ENCODE peak calls at places on chromosome 11, in nine cellular contexts. One of them, this sample, is unnamed.

GRCh38 chr11:126918556-126918955 is 82.0 kb downstream of the KIRREL3 start:
- DNase-seq in fibroblast of pulmonary artery: peak; percentile 9
- DNase-seq in SJSA1: peak; percentile 2
- DNase-seq in colonic mucosa: no peak
- DNase-seq in body of pancreas: no peak
- DNase-seq in IMR-90: peak; percentile 54
- DNase-seq in HAP-1: no peak
- DNase-seq in lower lobe of right lung: no peak
- DNase-seq in CD8-positive, alpha-beta memory T cell: no peak
- DNase-seq in this sample: no peak

GRCh38 chr11:65894034-65894591 is 3.6 kb downstream of the CCDC85B start:
- DNase-seq in fibroblast of pulmonary artery: no peak
- DNase-seq in SJSA1: no peak
- DNase-seq in colonic mucosa: no peak
- DNase-seq in body of pancreas: no peak
- DNase-seq in IMR-90: no peak
- DNase-seq in HAP-1: no peak
- DNase-seq in lower lobe of right lung: peak; percentile 77
- DNase-seq in CD8-positive, alpha-beta memory T cell: no peak
- DNase-seq in this sample: peak; percentile 66

GRCh38 chr11:12213920-12214319 is 103.5 kb downstream of the MICAL2 start:
- DNase-seq in fibroblast of pulmonary artery: peak; percentile 52
- DNase-seq in SJSA1: peak; percentile 18
- DNase-seq in colonic mucosa: no peak
- DNase-seq in body of pancreas: no peak
- DNase-seq in IMR-90: peak; percentile 86
- DNase-seq in HAP-1: no peak
- DNase-seq in lower lobe of right lung: no peak
- DNase-seq in CD8-positive, alpha-beta memory T cell: no peak
- DNase-seq in this sample: no peak

GRCh38 chr11:108340958-108341357 is 118.1 kb downstream of the ATM start:
- DNase-seq in fibroblast of pulmonary artery: no peak
- DNase-seq in SJSA1: no peak
- DNase-seq in colonic mucosa: no peak
- DNase-seq in body of pancreas: no peak
- DNase-seq in IMR-90: no peak
- DNase-seq in HAP-1: no peak
- DNase-seq in lower lobe of right lung: no peak
- DNase-seq in CD8-positive, alpha-beta memory T cell: no peak
- DNase-seq in this sample: no peak

GRCh38 chr11:96215094-96215782 is 127.8 kb downstream of the MAML2 start:
- DNase-seq in fibroblast of pulmonary artery: peak; percentile 68
- DNase-seq in SJSA1: peak; percentile 42
- DNase-seq in colonic mucosa: peak; percentile 34
- DNase-seq in body of pancreas: no peak
- DNase-seq in IMR-90: peak; percentile 76
- DNase-seq in HAP-1: no peak
- DNase-seq in lower lobe of right lung: no peak
- DNase-seq in CD8-positive, alpha-beta memory T cell: peak; percentile 50
- DNase-seq in this sample: peak; percentile 80

GRCh38 chr11:128584253-128584652 is 3.1 kb downstream of the ETS1 start:
- DNase-seq in fibroblast of pulmonary artery: no peak
- DNase-seq in SJSA1: no peak
- DNase-seq in colonic mucosa: no peak
- DNase-seq in body of pancreas: no peak
- DNase-seq in IMR-90: no peak
- DNase-seq in HAP-1: no peak
- DNase-seq in lower lobe of right lung: no peak
- DNase-seq in CD8-positive, alpha-beta memory T cell: no peak
- DNase-seq in this sample: no peak

GRCh38 chr11:128628686-128629085 is 41.3 kb upstream of the ETS1 start:
- DNase-seq in fibroblast of pulmonary artery: no peak
- DNase-seq in SJSA1: no peak
- DNase-seq in colonic mucosa: no peak
- DNase-seq in body of pancreas: no peak
- DNase-seq in IMR-90: no peak
- DNase-seq in HAP-1: no peak
- DNase-seq in lower lobe of right lung: no peak
- DNase-seq in CD8-positive, alpha-beta memory T cell: no peak
- DNase-seq in this sample: peak; percentile 85

GRCh38 chr11:13800901-13801300 is 132.4 kb downstream of the FAR1 start:
- DNase-seq in fibroblast of pulmonary artery: no peak
- DNase-seq in SJSA1: no peak
- DNase-seq in colonic mucosa: no peak
- DNase-seq in body of pancreas: no peak
- DNase-seq in IMR-90: no peak
- DNase-seq in HAP-1: no peak
- DNase-seq in lower lobe of right lung: no peak
- DNase-seq in CD8-positive, alpha-beta memory T cell: no peak
- DNase-seq in this sample: no peak

GRCh38 chr11:102061276-102061675 is 14.0 kb downstream of the CFAP300 start:
- DNase-seq in fibroblast of pulmonary artery: peak; percentile 49
- DNase-seq in SJSA1: no peak
- DNase-seq in colonic mucosa: no peak
- DNase-seq in body of pancreas: peak; percentile 13
- DNase-seq in IMR-90: peak; percentile 28
- DNase-seq in HAP-1: peak; percentile 66
- DNase-seq in lower lobe of right lung: no peak
- DNase-seq in CD8-positive, alpha-beta memory T cell: no peak
- DNase-seq in this sample: no peak

GRCh38 chr11:66981976-66982578 is 7.0 kb downstream of the C11orf86 start:
- DNase-seq in fibroblast of pulmonary artery: peak; percentile 90
- DNase-seq in SJSA1: peak; percentile 99
- DNase-seq in colonic mucosa: peak; percentile 97
- DNase-seq in body of pancreas: peak; percentile 58
- DNase-seq in IMR-90: peak; percentile 91
- DNase-seq in HAP-1: peak; percentile 85
- DNase-seq in lower lobe of right lung: peak; percentile 85
- DNase-seq in CD8-positive, alpha-beta memory T cell: no peak
- DNase-seq in this sample: no peak

GRCh38 chr11:7251487-7251835 is 243 bp upstream of the SYT9 start:
- DNase-seq in fibroblast of pulmonary artery: no peak
- DNase-seq in SJSA1: peak; percentile 1
- DNase-seq in colonic mucosa: no peak
- DNase-seq in body of pancreas: no peak
- DNase-seq in IMR-90: no peak
- DNase-seq in HAP-1: no peak
- DNase-seq in lower lobe of right lung: no peak
- DNase-seq in CD8-positive, alpha-beta memory T cell: no peak
- DNase-seq in this sample: no peak

GRCh38 chr11:118343248-118343647 is 743 bp upstream of the CD3D start:
- DNase-seq in fibroblast of pulmonary artery: no peak
- DNase-seq in SJSA1: no peak
- DNase-seq in colonic mucosa: no peak
- DNase-seq in body of pancreas: no peak
- DNase-seq in IMR-90: no peak
- DNase-seq in HAP-1: no peak
- DNase-seq in lower lobe of right lung: no peak
- DNase-seq in CD8-positive, alpha-beta memory T cell: no peak
- DNase-seq in this sample: peak; percentile 39
- H3K4me3 ChIP-seq in fibroblast of pulmonary artery: no peak overlapping the region
- H3K4me3 ChIP-seq in SJSA1: no peak overlapping the region
- H3K4me3 ChIP-seq in colonic mucosa: no peak overlapping the region
- H3K4me3 ChIP-seq in body of pancreas: no peak overlapping the region
- H3K4me3 ChIP-seq in IMR-90: no peak overlapping the region
- H3K4me3 ChIP-seq in HAP-1: no peak overlapping the region
- H3K4me3 ChIP-seq in lower lobe of right lung: no peak overlapping the region
- H3K4me3 ChIP-seq in CD8-positive, alpha-beta memory T cell: peak overlapping the region; percentile 99
- H3K4me3 ChIP-seq in this sample: peak overlapping the region; percentile 100

GRCh38 chr11:3946445-3947017 is 91.1 kb downstream of the STIM1 start:
- DNase-seq in fibroblast of pulmonary artery: no peak
- DNase-seq in SJSA1: no peak
- DNase-seq in colonic mucosa: no peak
- DNase-seq in body of pancreas: no peak
- DNase-seq in IMR-90: no peak
- DNase-seq in HAP-1: no peak
- DNase-seq in lower lobe of right lung: no peak
- DNase-seq in CD8-positive, alpha-beta memory T cell: no peak
- DNase-seq in this sample: no peak
- H3K4me3 ChIP-seq in fibroblast of pulmonary artery: no peak overlapping the region
- H3K4me3 ChIP-seq in SJSA1: no peak overlapping the region
- H3K4me3 ChIP-seq in colonic mucosa: no peak overlapping the region
- H3K4me3 ChIP-seq in body of pancreas: no peak overlapping the region
- H3K4me3 ChIP-seq in IMR-90: no peak overlapping the region
- H3K4me3 ChIP-seq in HAP-1: no peak overlapping the region
- H3K4me3 ChIP-seq in lower lobe of right lung: no peak overlapping the region
- H3K4me3 ChIP-seq in CD8-positive, alpha-beta memory T cell: peak overlapping the region; percentile 23
- H3K4me3 ChIP-seq in this sample: peak overlapping the region; percentile 74

GRCh38 chr11:17354070-17354924 is 2.7 kb downstream of the NCR3LG1 start:
- DNase-seq in fibroblast of pulmonary artery: peak; percentile 85
- DNase-seq in SJSA1: peak; percentile 70
- DNase-seq in colonic mucosa: peak; percentile 91
- DNase-seq in body of pancreas: peak; percentile 76
- DNase-seq in IMR-90: peak; percentile 79
- DNase-seq in HAP-1: peak; percentile 77
- DNase-seq in lower lobe of right lung: no peak
- DNase-seq in CD8-positive, alpha-beta memory T cell: peak; percentile 72
- DNase-seq in this sample: peak; percentile 78
- H3K4me3 ChIP-seq in fibroblast of pulmonary artery: peak overlapping the region; percentile 71
- H3K4me3 ChIP-seq in SJSA1: peak overlapping the region; percentile 51
- H3K4me3 ChIP-seq in colonic mucosa: peak overlapping the region; percentile 54
- H3K4me3 ChIP-seq in body of pancreas: peak overlapping the region; percentile 62
- H3K4me3 ChIP-seq in IMR-90: peak overlapping the region; percentile 74
- H3K4me3 ChIP-seq in HAP-1: peak overlapping the region; percentile 41
- H3K4me3 ChIP-seq in lower lobe of right lung: peak overlapping the region; percentile 71
- H3K4me3 ChIP-seq in CD8-positive, alpha-beta memory T cell: peak overlapping the region; percentile 54
- H3K4me3 ChIP-seq in this sample: peak overlapping the region; percentile 75

GRCh38 chr11:44621784-44622183 is 56.3 kb downstream of the CD82 start:
- DNase-seq in fibroblast of pulmonary artery: no peak
- DNase-seq in SJSA1: no peak
- DNase-seq in colonic mucosa: no peak
- DNase-seq in body of pancreas: no peak
- DNase-seq in IMR-90: no peak
- DNase-seq in HAP-1: no peak
- DNase-seq in lower lobe of right lung: no peak
- DNase-seq in CD8-positive, alpha-beta memory T cell: peak; percentile 8
- DNase-seq in this sample: no peak
- H3K4me3 ChIP-seq in fibroblast of pulmonary artery: no peak overlapping the region
- H3K4me3 ChIP-seq in SJSA1: no peak overlapping the region
- H3K4me3 ChIP-seq in colonic mucosa: no peak overlapping the region
- H3K4me3 ChIP-seq in body of pancreas: no peak overlapping the region
- H3K4me3 ChIP-seq in IMR-90: no peak overlapping the region
- H3K4me3 ChIP-seq in HAP-1: no peak overlapping the region
- H3K4me3 ChIP-seq in lower lobe of right lung: no peak overlapping the region
- H3K4me3 ChIP-seq in CD8-positive, alpha-beta memory T cell: no peak overlapping the region
- H3K4me3 ChIP-seq in this sample: no peak overlapping the region

GRCh38 chr11:114131366-114131963 is 72.0 kb downstream of the ZBTB16 start:
- DNase-seq in fibroblast of pulmonary artery: no peak
- DNase-seq in SJSA1: no peak
- DNase-seq in colonic mucosa: no peak
- DNase-seq in body of pancreas: no peak
- DNase-seq in IMR-90: no peak
- DNase-seq in HAP-1: no peak
- DNase-seq in lower lobe of right lung: no peak
- DNase-seq in CD8-positive, alpha-beta memory T cell: no peak
- DNase-seq in this sample: no peak

GRCh38 chr11:114132427-114132826 is 72.9 kb downstream of the ZBTB16 start:
- DNase-seq in fibroblast of pulmonary artery: peak; percentile 44
- DNase-seq in SJSA1: no peak
- DNase-seq in colonic mucosa: no peak
- DNase-seq in body of pancreas: no peak
- DNase-seq in IMR-90: no peak
- DNase-seq in HAP-1: no peak
- DNase-seq in lower lobe of right lung: no peak
- DNase-seq in CD8-positive, alpha-beta memory T cell: no peak
- DNase-seq in this sample: no peak

GRCh38 chr11:114133548-114134329 is 74.2 kb downstream of the ZBTB16 start:
- DNase-seq in fibroblast of pulmonary artery: peak; percentile 36
- DNase-seq in SJSA1: no peak
- DNase-seq in colonic mucosa: no peak
- DNase-seq in body of pancreas: peak; percentile 59
- DNase-seq in IMR-90: no peak
- DNase-seq in HAP-1: no peak
- DNase-seq in lower lobe of right lung: no peak
- DNase-seq in CD8-positive, alpha-beta memory T cell: no peak
- DNase-seq in this sample: no peak

GRCh38 chr11:114134870-114135269 is 75.4 kb downstream of the ZBTB16 start:
- DNase-seq in fibroblast of pulmonary artery: peak; percentile 97
- DNase-seq in SJSA1: no peak
- DNase-seq in colonic mucosa: no peak
- DNase-seq in body of pancreas: no peak
- DNase-seq in IMR-90: peak; percentile 5
- DNase-seq in HAP-1: no peak
- DNase-seq in lower lobe of right lung: no peak
- DNase-seq in CD8-positive, alpha-beta memory T cell: no peak
- DNase-seq in this sample: no peak

DNA sequence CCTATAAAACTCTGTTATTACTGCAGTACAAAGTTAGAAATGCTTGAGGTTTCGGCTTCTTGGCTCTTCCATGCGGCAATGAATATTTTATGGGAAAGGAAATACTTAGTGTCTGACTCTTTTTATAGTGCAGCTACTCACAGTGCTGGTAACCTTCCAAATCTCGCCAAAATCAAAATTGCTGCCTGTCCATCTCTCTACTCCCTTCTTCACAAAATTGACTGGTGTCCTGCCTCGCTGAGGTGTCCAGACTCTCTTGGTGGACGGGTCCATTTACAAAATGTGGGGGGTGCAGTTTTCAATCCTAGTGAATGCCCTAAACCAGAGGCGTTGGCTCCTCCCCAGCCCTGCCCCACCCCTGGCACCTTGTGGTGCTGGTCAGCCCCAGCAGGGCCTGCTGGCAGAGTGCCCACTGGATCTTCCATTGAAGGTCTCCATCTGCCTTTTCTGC is 73.5 kb downstream of the ZBTB16 start:
- DNase-seq in fibroblast of pulmonary artery: peak; percentile 69
- DNase-seq in SJSA1: no peak
- DNase-seq in colonic mucosa: peak; percentile 53
- DNase-seq in body of pancreas: no peak
- DNase-seq in IMR-90: no peak
- DNase-seq in HAP-1: no peak
- DNase-seq in lower lobe of right lung: no peak
- DNase-seq in CD8-positive, alpha-beta memory T cell: no peak
- DNase-seq in this sample: no peak
- H3K4me3 ChIP-seq in fibroblast of pulmonary artery: no peak overlapping the region
- H3K4me3 ChIP-seq in SJSA1: no peak overlapping the region
- H3K4me3 ChIP-seq in colonic mucosa: no peak overlapping the region
- H3K4me3 ChIP-seq in body of pancreas: no peak overlapping the region
- H3K4me3 ChIP-seq in IMR-90: no peak overlapping the region
- H3K4me3 ChIP-seq in HAP-1: no peak overlapping the region
- H3K4me3 ChIP-seq in lower lobe of right lung: no peak overlapping the region
- H3K4me3 ChIP-seq in CD8-positive, alpha-beta memory T cell: no peak overlapping the region
- H3K4me3 ChIP-seq in this sample: no peak overlapping the region